ENCODE peak calls at places on chromosomes 13 and 19, in four cellular contexts. O is GM23338; Y is neural progenitor cell; M is effector memory CD4-positive, alpha-beta T cell. F is an unnamed sample.

GRCh38 chr19:29562299-29563297 is 36.8 kb downstream of the VSTM2B start:
- DNase-seq in O (no peak), Y (no peak), M (no peak), F (no peak)

GRCh38 chr13:36700170-36700569 is 26.4 kb downstream of the SERTM1 start:
- DNase-seq in O (no peak), Y (no peak), M (no peak), F (no peak)

GRCh38 chr19:2695288-2695866 is 7.1 kb downstream of the GNG7 start:
- DNase-seq in O (no peak), Y (no peak), M (no peak), F (peak)

GRCh38 chr13:37747071-37747612 is 122.4 kb downstream of the TRPC4 start:
- DNase-seq in O (no peak), Y (no peak), M (no peak), F (no peak)

GRCh38 chr13:63198076-63198475 is 1782.4 kb upstream of the PCDH20 start:
- DNase-seq in O (no peak), Y (no peak), M (no peak), F (no peak)

GRCh38 chr19:14758816-14759215 is 19.5 kb downstream of the ADGRE2 start:
- DNase-seq in O (peak), Y (peak), M (no peak), F (no peak)

GRCh38 chr13:31530883-31531282 is 208.4 kb upstream of the RXFP2 start:
- DNase-seq in O (no peak), Y (no peak), M (no peak), F (no peak)

GRCh38 chr13:45728759-45729158 is 26.6 kb downstream of the CBY2 start:
- DNase-seq in O (peak), Y (peak), M (no peak), F (no peak)

GRCh38 chr19:41144403-41144802 is 30.2 kb downstream of the CYP2F1 start:
- DNase-seq in O (peak), Y (peak), M (peak), F (peak)

GRCh38 chr13:27044837-27045570 is 126.6 kb downstream of the USP12 start:
- DNase-seq in O (no peak), Y (no peak), M (no peak), F (no peak)

GRCh38 chr13:51047434-51048165 is 63.5 kb downstream of the C13orf42 start:
- DNase-seq in O (no peak), Y (no peak), M (no peak), F (no peak)

GRCh38 chr19:50050406-50051223 is 24.8 kb downstream of the ZNF473 start:
- DNase-seq in O (peak), Y (peak), M (peak), F (peak)

GRCh38 chr13:106503272-106503671 is 32.2 kb downstream of the EFNB2 start:
- DNase-seq in O (no peak), Y (no peak), M (no peak), F (no peak)

GRCh38 chr13:80141114-80141849 is 199.6 kb downstream of the SPRY2 start:
- DNase-seq in O (no peak), Y (peak), M (no peak), F (no peak)

GRCh38 chr13:89688908-89689307 is 1658.6 kb upstream of the MIR17HG start:
- DNase-seq in O (no peak), Y (peak), M (no peak), F (peak)

GRCh38 chr13:20512042-20512683 is 13.5 kb downstream of the CRYL1 start:
- DNase-seq in O (peak), Y (peak), M (no peak), F (no peak)

GRCh38 chr13:103607995-103608394 is 541.8 kb upstream of the SLC10A2 start:
- DNase-seq in O (no peak), Y (no peak), M (no peak), F (no peak)

GRCh38 chr13:84192125-84192524 is 309.9 kb upstream of the SLITRK1 start:
- DNase-seq in O (no peak), Y (no peak), M (no peak), F (no peak)

GRCh38 chr13:20782116-20782708 is 8.5 kb upstream of the EEF1AKMT1 start:
- DNase-seq in O (no peak), Y (no peak), M (no peak), F (no peak)

GRCh38 chr13:32903720-32904119 is 112.5 kb upstream of the KL start:
- DNase-seq in O (no peak), Y (no peak), M (no peak), F (no peak)

GRCh38 chr19:524062-524674 is 7.4 kb upstream of the CDC34 start:
- DNase-seq in O (no peak), Y (no peak), M (no peak), F (no peak)

GRCh38 chr13:85080726-85081125 is 718.5 kb downstream of the SLITRK6 start:
- DNase-seq in O (no peak), Y (no peak), M (no peak), F (no peak)

GRCh38 chr19:11196406-11197287 is 698 bp downstream of the KANK2 start:
- DNase-seq in O (peak), Y (peak), M (no peak), F (no peak)

GRCh38 chr19:39133431-39134270 is 8.1 kb downstream of the PAK4 start:
- DNase-seq in O (peak), Y (peak), M (no peak), F (no peak)

GRCh38 chr19:51295382-51296126 is 15.9 kb upstream of the IGLON5 start:
- DNase-seq in O (peak), Y (peak), M (no peak), F (no peak)

GRCh38 chr13:90272356-90272755 is 1075.1 kb upstream of the MIR17HG start:
- DNase-seq in O (no peak), Y (no peak), M (no peak), F (no peak)

DNA sequence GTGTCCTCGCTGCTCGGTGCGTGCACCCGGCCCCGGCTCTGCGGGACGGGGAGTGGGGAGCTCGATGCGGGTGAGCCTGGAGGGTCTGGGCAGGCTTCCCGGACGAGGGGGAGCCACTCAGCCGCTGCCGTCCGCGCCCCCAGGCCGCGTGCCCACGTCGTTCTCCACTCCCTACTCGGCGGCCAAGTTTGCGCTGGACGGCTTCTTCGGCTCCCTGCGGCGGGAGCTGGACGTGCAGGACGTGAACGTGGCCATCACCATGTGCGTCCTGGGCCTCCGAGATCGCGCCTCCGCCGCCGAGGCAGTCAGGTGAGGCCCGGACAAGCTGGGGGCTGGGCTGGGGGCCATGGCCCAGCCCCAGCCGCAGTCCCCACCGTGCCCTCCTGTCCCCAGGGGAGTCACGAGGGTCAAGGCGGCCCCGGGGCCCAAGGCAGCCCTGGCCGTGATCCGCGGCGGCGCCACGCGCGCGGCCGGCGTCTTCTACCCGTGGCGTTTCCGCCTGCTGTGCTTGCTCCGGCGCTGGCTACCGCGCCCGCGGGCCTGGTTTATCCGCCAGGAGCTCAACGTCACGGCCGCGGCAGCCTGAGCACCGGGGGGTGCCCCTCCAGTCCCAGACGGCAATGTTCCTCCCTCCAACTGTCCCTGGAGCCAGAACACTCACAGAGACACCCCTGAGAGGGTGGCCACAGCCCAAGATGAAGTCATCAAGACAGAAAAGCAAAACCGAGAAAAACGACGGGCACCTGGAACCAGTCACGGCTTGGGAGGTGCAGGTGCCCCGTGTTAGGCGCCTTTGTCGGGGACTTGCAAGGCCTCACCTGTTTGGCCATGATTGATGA is 2.5 kb upstream of the RPL36 start:
- DNase-seq in O (no peak), Y (no peak), M (no peak), F (no peak)
- H3K27ac ChIP-seq in O (no peak), Y (no peak), M (peak), F (no peak)

DNA sequence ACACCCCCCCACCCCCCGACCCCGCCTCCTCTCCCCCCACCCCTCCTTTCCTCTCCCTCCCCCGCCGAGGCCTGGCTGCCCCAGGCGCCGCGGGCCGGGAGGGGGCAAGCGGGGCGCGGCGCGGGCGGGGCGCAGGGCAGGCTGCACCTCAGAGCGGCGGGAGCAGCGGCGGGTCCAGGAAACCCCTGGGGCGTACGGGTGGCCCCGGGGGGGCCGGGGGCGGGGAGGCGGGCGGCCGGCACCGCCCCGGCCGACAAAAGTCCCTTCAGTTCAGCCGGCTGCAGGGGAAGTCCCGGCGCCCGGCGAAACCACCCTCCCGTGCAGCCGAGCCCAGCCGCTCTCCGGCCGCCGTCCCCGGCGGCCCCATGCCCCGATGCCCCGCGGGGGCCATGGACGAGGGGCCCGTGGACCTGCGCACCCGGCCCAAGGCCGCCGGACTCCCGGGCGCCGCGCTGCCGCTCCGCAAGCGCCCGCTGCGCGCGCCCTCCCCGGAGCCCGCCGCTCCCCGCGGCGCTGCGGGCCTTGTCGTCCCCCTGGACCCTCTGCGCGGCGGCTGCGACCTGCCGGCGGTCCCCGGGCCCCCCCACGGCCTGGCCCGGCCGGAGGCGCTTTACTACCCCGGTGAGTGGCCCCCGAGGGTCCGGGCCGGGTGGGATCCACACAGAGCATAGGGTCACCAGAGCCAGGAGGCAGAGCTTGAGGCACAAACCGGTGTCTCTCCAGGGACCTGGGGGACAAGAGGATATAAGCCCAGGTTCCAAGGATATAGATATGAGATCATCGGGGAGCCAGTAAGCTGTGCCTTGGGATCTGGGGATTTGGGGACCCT is at the start of gene BCL3:
- DNase-seq in O (peak), Y (peak), M (peak), F (no peak)
- H3K27ac ChIP-seq in O (no peak), Y (no peak), M (peak), F (peak)

DNA sequence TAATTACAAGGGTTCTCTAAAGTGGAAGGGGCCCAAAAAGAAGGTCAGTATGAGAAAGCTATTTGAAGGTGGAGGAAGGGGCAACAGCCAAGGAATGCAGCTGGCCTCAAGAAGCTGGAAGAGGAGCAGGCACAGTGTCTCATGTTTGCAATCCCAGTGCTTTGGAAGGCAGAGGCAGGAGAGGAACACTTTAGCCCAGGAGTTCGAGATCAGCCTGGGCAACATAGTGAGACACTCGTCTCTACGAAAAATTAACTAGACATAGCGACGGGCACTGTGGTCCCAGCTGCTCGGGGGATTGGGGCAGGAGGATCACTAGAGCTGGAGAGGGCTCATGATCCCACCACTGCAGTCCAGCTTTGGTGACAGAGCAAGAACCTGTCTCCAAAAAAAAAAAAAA is 656 bp upstream of the NEK3 start:
- DNase-seq in O (no peak), Y (no peak), M (no peak), F (no peak)
- H3K27ac ChIP-seq in O (no peak), Y (no peak), M (no peak), F (no peak)

GRCh38 chr13:110551284-110551683 is 10.2 kb downstream of the RAB20 start:
- DNase-seq in O (no peak), Y (no peak), M (no peak), F (no peak)

GRCh38 chr13:110552767-110553166 is 8.8 kb downstream of the RAB20 start:
- DNase-seq in O (no peak), Y (no peak), M (no peak), F (no peak)

GRCh38 chr13:110554227-110554836 is 7.2 kb downstream of the RAB20 start:
- DNase-seq in O (no peak), Y (no peak), M (no peak), F (no peak)

GRCh38 chr13:110554946-110555345 is 6.6 kb downstream of the RAB20 start:
- DNase-seq in O (no peak), Y (no peak), M (no peak), F (no peak)

DNA sequence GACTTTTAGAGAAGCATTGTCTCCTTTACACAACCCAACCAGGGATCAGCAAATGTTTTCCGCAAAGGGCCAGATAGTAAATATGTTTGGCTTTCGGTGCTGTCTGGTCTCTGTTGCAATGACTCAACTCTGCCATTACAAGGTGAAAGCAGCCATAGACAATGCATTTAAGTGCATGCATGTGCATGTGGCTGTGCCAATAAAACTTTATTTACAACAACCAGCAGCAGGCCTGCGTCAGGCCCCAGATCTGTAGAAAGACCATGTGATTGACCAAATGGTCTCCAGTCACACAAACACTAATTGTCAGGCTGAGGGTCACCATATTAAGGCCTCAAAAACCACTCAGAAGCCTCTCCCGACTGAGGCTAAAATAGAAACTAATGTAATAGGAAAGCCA is 8.1 kb downstream of the RAB20 start:
- DNase-seq in O (no peak), Y (no peak), M (no peak), F (no peak)
- H3K27ac ChIP-seq in O (no peak), Y (no peak), M (no peak), F (no peak)

DNA sequence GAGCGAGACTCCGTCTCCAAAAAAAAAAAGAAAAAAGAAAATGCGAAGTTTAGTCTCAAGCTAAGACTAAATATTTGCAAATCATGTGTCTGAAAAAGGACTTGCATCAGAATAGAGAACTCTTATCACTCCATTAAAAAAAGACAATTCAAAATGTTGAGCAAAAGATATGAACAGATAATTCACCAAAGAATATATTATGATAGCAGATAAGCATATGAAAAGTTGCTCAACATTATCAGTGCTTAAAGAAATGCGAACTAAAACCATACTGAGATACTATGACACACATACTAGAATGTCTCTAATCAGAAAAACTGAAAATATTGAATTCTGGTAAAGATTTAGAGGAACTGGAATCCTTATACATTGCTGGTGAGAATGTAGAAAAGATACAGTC is 38.7 kb upstream of the SACS start:
- DNase-seq in O (no peak), Y (no peak), M (no peak), F (no peak)
- H3K27ac ChIP-seq in O (no peak), Y (no peak), M (no peak), F (no peak)

GRCh38 chr13:98389319-98389718 is 187.6 kb downstream of the STK24 start:
- DNase-seq in O (no peak), Y (no peak), M (no peak), F (no peak)

GRCh38 chr13:98393873-98394272 is 183.0 kb downstream of the STK24 start:
- DNase-seq in O (no peak), Y (no peak), M (no peak), F (peak)

GRCh38 chr13:98385591-98385990 is 191.3 kb downstream of the STK24 start:
- DNase-seq in O (no peak), Y (no peak), M (no peak), F (no peak)

GRCh38 chr13:98386632-98387031 is 190.3 kb downstream of the STK24 start:
- DNase-seq in O (no peak), Y (no peak), M (no peak), F (no peak)

DNA sequence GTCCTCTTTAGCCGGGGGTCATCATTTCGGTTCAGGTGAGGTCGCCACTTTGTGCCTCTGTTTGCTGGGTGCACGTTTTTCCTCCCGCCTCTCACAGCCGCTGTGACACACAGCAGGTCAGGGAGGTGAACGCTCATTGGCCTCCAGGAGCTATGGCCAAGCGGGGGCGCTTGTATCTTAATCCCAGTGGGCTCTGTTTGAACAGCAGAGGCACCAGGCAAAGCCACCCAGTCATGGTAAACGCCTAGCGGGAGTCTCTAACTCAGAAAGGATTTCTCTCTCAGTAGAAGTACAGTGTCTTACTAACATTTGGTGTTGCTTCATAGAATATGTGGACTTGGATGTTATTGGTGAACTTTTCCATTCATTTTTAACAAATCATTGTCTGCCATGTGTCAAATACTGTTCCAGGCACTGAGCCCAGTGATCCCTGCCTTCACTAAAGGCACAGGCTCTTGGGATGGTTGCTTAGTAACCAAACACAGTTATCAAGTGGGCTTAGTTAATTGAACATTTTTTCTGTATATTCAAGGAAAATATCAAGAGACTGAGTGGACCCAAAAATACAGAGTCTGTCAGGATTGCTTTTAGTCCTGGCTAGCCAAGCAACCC is 186.7 kb downstream of the STK24 start:
- DNase-seq in O (no peak), Y (no peak), M (no peak), F (no peak)
- H3K27ac ChIP-seq in O (no peak), Y (no peak), M (no peak), F (no peak)

DNA sequence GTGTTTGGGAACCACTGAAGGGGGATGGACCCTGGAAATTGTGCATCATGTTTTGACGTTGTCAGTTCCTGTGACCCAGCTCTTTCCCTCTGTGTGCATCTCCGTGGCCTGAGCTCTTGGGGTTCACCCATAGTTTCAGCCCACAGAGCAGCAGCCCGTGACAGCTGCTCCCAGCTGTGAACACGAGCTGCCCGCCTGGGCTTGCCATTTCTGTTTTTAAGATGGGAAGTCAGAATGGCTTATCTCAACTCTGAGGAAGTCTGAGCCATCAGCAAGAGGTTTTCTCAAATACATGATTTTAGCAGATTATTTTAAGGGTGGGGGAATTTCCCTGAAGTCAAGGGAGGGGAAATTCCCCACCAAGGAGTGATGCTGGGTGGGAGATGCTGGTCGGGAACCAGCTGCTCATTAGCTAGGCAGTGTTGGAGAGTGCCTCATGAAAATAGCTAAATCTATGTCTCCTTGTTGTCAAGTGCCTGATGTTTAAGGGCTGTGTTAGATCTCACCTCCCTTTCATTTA is 34.9 kb upstream of the C1QTNF9 start:
- DNase-seq in O (no peak), Y (no peak), M (peak), F (no peak)
- H3K27ac ChIP-seq in O (no peak), Y (no peak), M (peak), F (peak)

F was measured in caudate nucleus.